ENCODE peak calls at places on chromosomes 6 and 20, in five cellular contexts. E, L, O, A and N are unnamed samples.

GRCh38 chr6:21454262-21454661 is 139.3 kb upstream of the SOX4 start:
- DNase-seq in O (no peak), L (no peak), E (no peak), A (no peak), N (no peak)

GRCh38 chr6:89032599-89032998 is 48.0 kb upstream of the PNRC1 start:
- DNase-seq in L (no peak), A (no peak), E (no peak), O (no peak), N (no peak)

GRCh38 chr6:150163970-150164369 is 21.1 kb downstream of the PPP1R14C start:
- DNase-seq in E (no peak), L (no peak), O (no peak), A (no peak), N (no peak)

GRCh38 chr6:154267508-154268106 is 89.0 kb downstream of the IPCEF1 start:
- DNase-seq in E (no peak), A (no peak), O (no peak), L (no peak), N (no peak)

GRCh38 chr6:195861-196360 is 96.4 kb upstream of the DUSP22 start:
- DNase-seq in A (no peak), L (no peak), O (no peak), E (peak), N (peak)

GRCh38 chr6:110404602-110405001 is 10.8 kb downstream of the DDO start:
- DNase-seq in E (no peak), L (peak), A (no peak), O (no peak), N (no peak)

GRCh38 chr20:44736170-44737021 is 9.3 kb upstream of the KCNK15 start:
- DNase-seq in E (no peak), A (no peak), L (peak), O (no peak), N (peak)

GRCh38 chr6:19297880-19298279 is 539.3 kb upstream of the ID4 start:
- DNase-seq in O (no peak), A (no peak), E (no peak), L (no peak), N (no peak)

GRCh38 chr6:32163559-32164258 is 686 bp upstream of the EGFL8 start:
- DNase-seq in A (no peak), E (no peak), O (no peak), L (no peak), N (no peak)

GRCh38 chr20:25672659-25673058 is 24.0 kb downstream of the ZNF337 start:
- DNase-seq in O (no peak), E (no peak), A (no peak), L (no peak), N (no peak)

GRCh38 chr6:167047554-167047953 is 48.4 kb downstream of the CEP43 start:
- DNase-seq in E (peak), L (no peak), O (peak), A (no peak), N (no peak)

GRCh38 chr20:51811040-51811351 is 8.7 kb upstream of the SALL4 start:
- DNase-seq in O (no peak), A (no peak), E (no peak), L (no peak), N (no peak)

GRCh38 chr6:52312461-52312860 is 27.9 kb upstream of the MCM3 start:
- DNase-seq in O (no peak), L (no peak), A (no peak), E (no peak), N (no peak)

GRCh38 chr6:124683507-124683906 is 278.7 kb upstream of the RNF217 start:
- DNase-seq in L (no peak), O (no peak), A (no peak), E (no peak), N (no peak)